ENCODE peak calls at places on chromosome 10, in five cellular contexts. N is AG04450, L is Calu3, S is psoas muscle, Y is tibial artery. I is an unnamed sample.

GRCh38 chr10:49743464-49744075 is 18.6 kb downstream of the OGDHL start:
- DNase-seq in Y (no peak), S (no peak), L (no peak), N (no peak), I (no peak)

GRCh38 chr10:110918633-110919348 is at the start of gene BBIP1:
- DNase-seq in N (peak), S (peak), L (no peak), Y (no peak), I (peak)

GRCh38 chr10:536371-536925 is 153.0 kb downstream of the DIP2C start:
- DNase-seq in Y (peak), L (no peak), S (no peak), N (no peak), I (no peak)

GRCh38 chr10:66782776-66783175 is 143.1 kb upstream of the LRRTM3 start:
- DNase-seq in Y (no peak), N (no peak), L (no peak), S (no peak), I (no peak)

GRCh38 chr10:15136129-15136726 is 32.3 kb downstream of the NMT2 start:
- DNase-seq in S (no peak), L (no peak), Y (no peak), N (no peak), I (no peak)

GRCh38 chr10:97065686-97066679 is 119.8 kb downstream of the SLIT1 start:
- DNase-seq in N (no peak), Y (no peak), L (no peak), S (no peak), I (no peak)

GRCh38 chr10:70455213-70455630 is 13.7 kb upstream of the NODAL start:
- DNase-seq in L (no peak), Y (no peak), N (no peak), S (no peak), I (no peak)

GRCh38 chr10:117004238-117004626 is 755 bp downstream of the SHTN1 start:
- DNase-seq in S (no peak), Y (no peak), N (no peak), L (no peak), I (no peak)

GRCh38 chr10:24505759-24506158 is 217.9 kb downstream of the ARHGAP21 start:
- DNase-seq in Y (no peak), N (no peak), S (no peak), L (no peak), I (no peak)

GRCh38 chr10:112383325-112383724 is 9.4 kb downstream of the ACSL5 start:
- DNase-seq in S (no peak), Y (no peak), L (peak), N (peak), I (no peak)

GRCh38 chr10:122013311-122013780 is 24.4 kb downstream of the TACC2 start:
- DNase-seq in L (no peak), S (peak), Y (no peak), N (no peak), I (no peak)
- TF ChIP-seq CTCF in L (no peak), S (no peak), Y (no peak), N (no peak), I (no peak)

DNA sequence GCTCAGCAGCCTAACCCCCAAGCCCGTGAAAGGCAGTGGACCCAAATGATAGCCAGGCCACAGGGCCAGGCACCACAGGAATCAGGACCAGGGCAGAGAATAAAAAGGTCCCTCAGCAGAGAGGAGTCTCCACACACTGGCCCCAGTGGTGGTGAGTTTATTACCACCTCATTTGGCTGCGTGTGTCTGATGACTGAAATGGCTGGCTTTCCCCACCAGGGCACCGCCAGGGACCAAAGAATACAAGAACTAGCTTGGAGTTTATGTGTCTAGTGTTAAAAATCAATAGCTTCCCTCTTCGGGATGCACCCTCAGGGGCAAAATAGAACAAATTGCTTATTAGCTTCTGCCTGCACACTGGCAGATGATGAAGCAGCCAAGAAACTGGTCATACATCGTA is 223.8 kb upstream of the ZMIZ1 start:
- DNase-seq in Y (no peak), N (no peak), S (no peak), L (no peak), I (no peak)
- TF ChIP-seq CTCF in Y (no peak), N (no peak), S (no peak), L (no peak), I (no peak)

GRCh38 chr10:126597206-126597605 is 73.3 kb downstream of the C10orf90 start:
- DNase-seq in N (no peak), L (no peak), S (no peak), Y (no peak), I (no peak)

GRCh38 chr10:126596472-126597016 is 73.9 kb downstream of the C10orf90 start:
- DNase-seq in L (no peak), Y (no peak), S (no peak), N (no peak), I (no peak)

GRCh38 chr10:126599949-126600627 is 70.4 kb downstream of the C10orf90 start:
- DNase-seq in N (no peak), L (no peak), S (no peak), Y (no peak), I (no peak)

GRCh38 chr10:126595160-126595559 is 75.3 kb downstream of the C10orf90 start:
- DNase-seq in L (no peak), S (no peak), Y (no peak), N (no peak), I (no peak)

DNA sequence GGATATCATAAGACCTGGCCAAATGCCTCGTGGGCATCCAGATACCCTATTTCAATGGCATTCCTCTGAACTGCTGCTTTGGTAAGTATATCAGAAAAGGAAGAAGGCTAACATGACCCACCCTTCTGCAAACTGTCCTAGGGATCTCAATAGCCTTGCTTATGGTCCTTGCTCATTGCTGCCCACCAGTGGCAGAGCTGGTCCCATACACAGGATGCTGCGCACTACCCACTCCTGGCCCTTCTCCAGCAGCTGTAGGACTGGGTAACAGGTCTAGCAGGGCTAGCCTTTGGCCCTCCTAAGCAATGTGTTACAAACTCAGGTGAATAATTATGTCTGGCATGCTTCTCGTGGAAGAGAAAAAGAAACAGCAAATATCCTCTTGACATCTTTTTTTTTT is 72.5 kb downstream of the C10orf90 start:
- DNase-seq in N (no peak), Y (no peak), S (no peak), L (peak), I (no peak)
- TF ChIP-seq CTCF in N (peak), Y (no peak), S (peak), L (no peak), I (peak)

DNA sequence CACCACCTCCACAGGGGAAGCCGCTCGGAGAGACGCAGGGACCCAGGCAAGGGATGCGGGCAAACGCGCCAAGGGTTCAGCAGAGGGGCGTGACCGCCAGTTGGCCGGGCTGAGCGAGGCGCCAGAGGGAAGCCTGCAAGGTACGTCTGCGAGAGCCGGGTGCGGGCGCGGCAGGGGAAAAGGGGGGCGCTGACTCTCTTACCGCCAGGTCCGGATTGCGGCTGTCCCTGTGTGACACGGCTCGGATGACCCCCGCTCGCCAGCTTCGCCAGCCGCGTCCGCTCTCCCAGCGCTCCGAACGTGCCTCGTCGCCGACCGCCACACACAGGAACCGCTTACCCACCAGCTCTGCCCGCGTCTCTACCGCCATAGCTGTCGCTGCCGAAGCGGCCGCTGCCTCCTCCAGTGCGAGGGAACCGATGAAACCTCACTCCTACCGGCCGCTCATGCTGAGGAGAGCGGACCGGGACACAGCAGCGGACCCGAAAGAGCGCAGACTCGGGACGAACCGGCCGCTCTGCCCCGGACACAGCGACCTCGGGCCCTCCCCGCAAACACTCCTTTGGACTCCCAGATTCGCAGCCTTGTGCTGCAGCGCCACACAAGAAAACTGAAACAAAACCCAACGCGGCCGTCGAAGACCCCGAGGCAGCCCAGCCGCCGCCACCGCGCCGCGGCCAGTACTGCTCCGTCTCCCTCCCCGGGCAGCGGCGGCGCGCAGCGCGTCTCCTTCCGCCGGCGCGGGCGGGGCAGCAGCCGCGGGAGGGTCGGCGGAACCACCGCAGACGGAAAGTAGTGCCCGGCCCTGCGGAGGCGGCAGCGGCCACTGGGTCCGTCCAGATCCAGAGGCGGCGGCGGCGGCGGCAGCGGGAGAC is at the start of gene JMJD1C:
- DNase-seq in N (peak), Y (peak), L (peak), S (peak), I (peak)
- TF ChIP-seq CTCF in N (no peak), Y (peak), L (no peak), S (peak), I (peak)

GRCh38 chr10:61478621-61479312 is 25.6 kb upstream of the TMEM26 start:
- DNase-seq in Y (no peak), S (no peak), L (no peak), N (no peak), I (no peak)
- TF ChIP-seq CTCF in Y (no peak), S (no peak), L (no peak), N (no peak), I (no peak)

GRCh38 chr10:6086375-6087233 is 2.2 kb upstream of the RBM17 start:
- DNase-seq in Y (peak), N (peak), S (peak), L (peak), I (peak)
- TF ChIP-seq CTCF in Y (peak), N (peak), S (peak), L (peak), I (peak)